ENCODE peak calls at places on chromosomes 13 and 19, in nine cellular contexts. A, X, T, C, B, F, Z, R and H are unnamed samples.
A peak's percentile ranks its signal among the peaks of the same experiment; 100 is the strongest.

GRCh38 chr19:29917911-29918310 is 24.1 kb upstream of the URI1 start:
- DNase-seq in A (no peak), X (no peak), T (no peak), C (no peak), B (no peak), F (no peak), Z (no peak), R (no peak), H (no peak)

GRCh38 chr13:40595693-40596092 is 70.7 kb downstream of the FOXO1 start:
- DNase-seq in A (no peak), X (no peak), T (no peak), C (no peak), B (no peak), F (peak; percentile 25), Z (no peak), R (no peak), H (no peak)

GRCh38 chr13:97125810-97126738 is 96.1 kb upstream of the MBNL2 start:
- DNase-seq in A (no peak), X (no peak), T (no peak), C (peak; percentile 57), B (no peak), F (peak; percentile 55), Z (no peak), R (no peak), H (no peak)

GRCh38 chr13:28138756-28139470 is 568 bp downstream of the PAN3 start:
- DNase-seq in A (peak; percentile 37), X (peak; percentile 86), T (peak; percentile 87), C (peak; percentile 77), B (peak; percentile 80), F (peak; percentile 89), Z (peak; percentile 82), R (peak; percentile 81), H (peak; percentile 90)

GRCh38 chr19:35151273-35152065 is 3.1 kb upstream of the FXYD5 start:
- DNase-seq in A (no peak), X (no peak), T (no peak), C (no peak), B (no peak), F (no peak), Z (no peak), R (no peak), H (no peak)

GRCh38 chr13:61370520-61370919 is 45.1 kb downstream of the PCDH20 start:
- DNase-seq in A (no peak), X (no peak), T (no peak), C (no peak), B (no peak), F (no peak), Z (no peak), R (no peak), H (no peak)

GRCh38 chr19:54517483-54517882 is 14.9 kb downstream of the LAIR2 start:
- DNase-seq in A (no peak), X (peak; percentile 19), T (peak; percentile 25), C (no peak), B (peak; percentile 40), F (peak; percentile 21), Z (no peak), R (peak; percentile 48), H (peak; percentile 88)

GRCh38 chr13:26584713-26585112 is 27.2 kb downstream of the WASF3 start:
- DNase-seq in A (peak; percentile 46), X (no peak), T (no peak), C (no peak), B (no peak), F (peak; percentile 84), Z (no peak), R (no peak), H (no peak)

GRCh38 chr13:27954406-27954851 is 14.7 kb downstream of the CDX2 start:
- DNase-seq in A (no peak), X (no peak), T (no peak), C (no peak), B (no peak), F (no peak), Z (peak; percentile 56), R (peak; percentile 53), H (peak; percentile 68)

GRCh38 chr19:35856546-35857149 is at the start of gene KIRREL2:
- DNase-seq in A (no peak), X (peak; percentile 52), T (peak; percentile 10), C (no peak), B (no peak), F (no peak), Z (peak; percentile 85), R (peak; percentile 74), H (no peak)

GRCh38 chr19:2042485-2043268 is 8.4 kb downstream of the MKNK2 start:
- DNase-seq in A (no peak), X (no peak), T (no peak), C (no peak), B (no peak), F (no peak), Z (peak; percentile 18), R (peak; percentile 71), H (no peak)

GRCh38 chr19:33339016-33339749 is 34.3 kb upstream of the CEBPG start:
- DNase-seq in A (no peak), X (no peak), T (no peak), C (no peak), B (no peak), F (no peak), Z (no peak), R (no peak), H (no peak)

GRCh38 chr13:25733061-25733491 is 318.7 kb downstream of the SHISA2 start:
- DNase-seq in A (no peak), X (no peak), T (no peak), C (no peak), B (no peak), F (peak; percentile 18), Z (no peak), R (no peak), H (peak; percentile 54)

GRCh38 chr13:94329277-94329676 is 150.2 kb downstream of the DCT start:
- DNase-seq in A (no peak), X (no peak), T (no peak), C (no peak), B (no peak), F (peak; percentile 80), Z (no peak), R (no peak), H (no peak)

GRCh38 chr13:112838038-112838965 is 130.7 kb upstream of the MCF2L start:
- DNase-seq in A (no peak), X (no peak), T (no peak), C (no peak), B (no peak), F (no peak), Z (no peak), R (no peak), H (no peak)

GRCh38 chr19:5479958-5480357 is 24.7 kb downstream of the ZNRF4 start:
- DNase-seq in A (no peak), X (no peak), T (no peak), C (no peak), B (no peak), F (no peak), Z (no peak), R (peak; percentile 14), H (no peak)

GRCh38 chr19:3443840-3444694 is 36.3 kb downstream of the SMIM24 start:
- DNase-seq in A (no peak), X (peak; percentile 73), T (no peak), C (no peak), B (no peak), F (no peak), Z (peak; percentile 74), R (no peak), H (no peak)

GRCh38 chr13:109963384-109963783 is 177.0 kb upstream of the IRS2 start:
- DNase-seq in A (no peak), X (no peak), T (no peak), C (no peak), B (no peak), F (no peak), Z (no peak), R (no peak), H (no peak)

GRCh38 chr19:38544569-38545315 is 73.0 kb downstream of the MAP4K1 start:
- DNase-seq in A (no peak), X (no peak), T (no peak), C (no peak), B (no peak), F (peak; percentile 9), Z (no peak), R (no peak), H (no peak)

GRCh38 chr13:26806891-26807290 is 46.3 kb upstream of the GPR12 start:
- DNase-seq in A (no peak), X (no peak), T (no peak), C (no peak), B (no peak), F (no peak), Z (no peak), R (no peak), H (no peak)

GRCh38 chr19:12331211-12331941 is 2.1 kb downstream of the ZNF563 start:
- DNase-seq in A (no peak), X (no peak), T (peak; percentile 11), C (no peak), B (peak; percentile 51), F (no peak), Z (no peak), R (no peak), H (no peak)

GRCh38 chr19:3515891-3516422 is 9.8 kb downstream of the FZR1 start:
- DNase-seq in A (no peak), X (no peak), T (no peak), C (peak; percentile 34), B (no peak), F (peak; percentile 21), Z (no peak), R (no peak), H (no peak)

GRCh38 chr13:44930280-44930679 is 59.0 kb downstream of the NUFIP1 start:
- DNase-seq in A (no peak), X (no peak), T (no peak), C (no peak), B (no peak), F (no peak), Z (no peak), R (no peak), H (no peak)

GRCh38 chr19:52007805-52008557 is at the start of gene ZNF615:
- DNase-seq in A (peak; percentile 21), X (peak; percentile 87), T (peak; percentile 87), C (peak; percentile 87), B (peak; percentile 76), F (peak; percentile 85), Z (peak; percentile 93), R (peak; percentile 85), H (peak; percentile 81)

GRCh38 chr13:99587893-99588606 is 86.8 kb downstream of the TM9SF2 start:
- DNase-seq in A (no peak), X (no peak), T (no peak), C (no peak), B (no peak), F (no peak), Z (no peak), R (no peak), H (no peak)

GRCh38 chr13:34913040-34913439 is 29.0 kb upstream of the NBEA start:
- DNase-seq in A (no peak), X (peak; percentile 52), T (no peak), C (no peak), B (no peak), F (no peak), Z (no peak), R (no peak), H (peak; percentile 8)

GRCh38 chr19:51751655-51752054 is at the start of gene FPR1:
- DNase-seq in A (no peak), X (no peak), T (no peak), C (peak; percentile 30), B (no peak), F (peak; percentile 25), Z (no peak), R (no peak), H (peak; percentile 62)

GRCh38 chr19:56158170-56158757 is 17.2 kb downstream of the ZNF444 start:
- DNase-seq in A (no peak), X (no peak), T (no peak), C (no peak), B (no peak), F (no peak), Z (no peak), R (no peak), H (no peak)

GRCh38 chr13:78478183-78478582 is 125.2 kb downstream of the POU4F1 start:
- DNase-seq in A (no peak), X (no peak), T (no peak), C (no peak), B (no peak), F (no peak), Z (no peak), R (no peak), H (no peak)

GRCh38 chr13:76009491-76009890 is 373.4 kb downstream of the LMO7 start:
- DNase-seq in A (no peak), X (no peak), T (no peak), C (no peak), B (no peak), F (peak; percentile 46), Z (no peak), R (no peak), H (peak; percentile 23)

GRCh38 chr19:41351339-41352245 is 2.1 kb downstream of the TGFB1 start:
- DNase-seq in A (no peak), X (peak; percentile 63), T (peak; percentile 74), C (peak; percentile 22), B (peak; percentile 71), F (peak; percentile 53), Z (peak; percentile 45), R (no peak), H (peak; percentile 36)